ENCODE peak calls at places on chromosomes 1 and 21, in seven cellular contexts. F is iPS DF 19.7, B is CMK, T is neural crest cell, L is omental fat pad, Z is GM12892, M is HEK293T. Q is an unnamed sample.

GRCh38 chr1:151175036-151175741 is 592 bp downstream of the TMOD4 start:
- DNase-seq in F (no peak), Z (no peak), M (no peak), B (no peak), T (no peak), L (no peak), Q (no peak)

GRCh38 chr1:156750191-156750931 is 1.1 kb downstream of the HDGF start:
- DNase-seq in L (peak; percentile 48), T (no peak), F (no peak), Z (no peak), B (no peak), M (no peak), Q (no peak)

GRCh38 chr1:56688522-56689026 is 43.5 kb downstream of the PRKAA2 start:
- DNase-seq in T (no peak), M (peak; percentile 30), F (peak; percentile 45), Z (no peak), B (no peak), L (no peak), Q (no peak)

GRCh38 chr1:41954533-41954944 is 35.8 kb upstream of the HIVEP3 start:
- DNase-seq in M (no peak), T (no peak), L (no peak), B (no peak), Z (no peak), F (no peak), Q (no peak)

GRCh38 chr1:109923131-109923945 is 12.7 kb downstream of the CSF1 start:
- DNase-seq in B (no peak), Z (no peak), T (no peak), F (peak; percentile 23), L (no peak), M (peak; percentile 57), Q (no peak)

GRCh38 chr1:230507671-230508407 is 81.7 kb upstream of the PGBD5 start:
- DNase-seq in T (no peak), B (no peak), M (no peak), F (no peak), L (no peak), Z (no peak), Q (no peak)

GRCh38 chr1:15723631-15724246 is 12.3 kb upstream of the SLC25A34 start:
- DNase-seq in F (no peak), M (no peak), T (no peak), B (no peak), L (no peak), Z (no peak), Q (no peak)

GRCh38 chr1:165686121-165686970 is 12.0 kb downstream of the ALDH9A1 start:
- DNase-seq in T (no peak), M (no peak), F (no peak), Z (no peak), L (no peak), B (peak; percentile 35), Q (no peak)

GRCh38 chr1:113617438-113618141 is 141.7 kb downstream of the PHTF1 start:
- DNase-seq in B (no peak), T (no peak), Z (no peak), M (no peak), F (no peak), L (no peak), Q (no peak)

GRCh38 chr21:43919871-43920801 is 55.1 kb downstream of the AGPAT3 start:
- DNase-seq in B (no peak), L (no peak), M (no peak), Z (no peak), T (no peak), F (no peak), Q (no peak)

Q was measured in progenitor cell of endocrine pancreas.